ENCODE peak calls at places on chromosomes 16 and 17, in ten cellular contexts. M, H, G, F, C, P, U, N, S and Z are unnamed samples.

GRCh38 chr17:8162232-8162996 is at the start of gene VAMP2:
- DNase-seq in M (peak), H (peak), G (peak), F (peak), C (no peak), P (no peak), U (peak), N (peak), S (peak), Z (peak)

GRCh38 chr16:11258553-11259287 is 2.7 kb upstream of the SOCS1 start:
- DNase-seq in M (peak), H (peak), G (peak), F (peak), C (no peak), P (no peak), U (peak), N (peak), S (no peak), Z (no peak)

GRCh38 chr17:78605429-78605828 is 28.2 kb upstream of the DNAH17 start:
- DNase-seq in M (no peak), H (no peak), G (no peak), F (no peak), C (no peak), P (no peak), U (no peak), N (no peak), S (no peak), Z (no peak)

GRCh38 chr17:10447035-10447931 is 22.1 kb downstream of the MYH4 start:
- DNase-seq in M (no peak), H (no peak), G (no peak), F (no peak), C (no peak), P (no peak), U (no peak), N (no peak), S (no peak), Z (no peak)

GRCh38 chr16:81573533-81573932 is 128.9 kb downstream of the CMIP start:
- DNase-seq in M (no peak), H (no peak), G (no peak), F (no peak), C (no peak), P (no peak), U (no peak), N (no peak), S (no peak), Z (no peak)

GRCh38 chr16:73565263-73565662 is 517.3 kb upstream of the ZFHX3 start:
- DNase-seq in M (no peak), H (no peak), G (no peak), F (no peak), C (no peak), P (peak), U (no peak), N (peak), S (no peak), Z (peak)

GRCh38 chr17:9905902-9906301 is 831 bp upstream of the RCVRN start:
- DNase-seq in M (peak), H (no peak), G (no peak), F (peak), C (no peak), P (no peak), U (peak), N (no peak), S (no peak), Z (no peak)

GRCh38 chr16:89431158-89431584 is 59.2 kb downstream of the ANKRD11 start:
- DNase-seq in M (no peak), H (peak), G (no peak), F (peak), C (peak), P (peak), U (no peak), N (peak), S (peak), Z (peak)

GRCh38 chr17:73624496-73624988 is 19.7 kb downstream of the SDK2 start:
- DNase-seq in M (no peak), H (no peak), G (no peak), F (no peak), C (no peak), P (peak), U (no peak), N (no peak), S (no peak), Z (peak)

GRCh38 chr17:15909481-15909991 is 35.4 kb upstream of the ADORA2B start:
- DNase-seq in M (peak), H (no peak), G (no peak), F (peak), C (no peak), P (no peak), U (peak), N (no peak), S (no peak), Z (no peak)

GRCh38 chr17:81959362-81960129 is 1.4 kb downstream of the NOTUM start:
- DNase-seq in M (peak), H (peak), G (peak), F (peak), C (no peak), P (no peak), U (peak), N (peak), S (peak), Z (peak)

GRCh38 chr16:10828851-10829331 is 10.3 kb upstream of the TVP23A start:
- DNase-seq in M (peak), H (peak), G (peak), F (peak), C (peak), P (peak), U (peak), N (peak), S (peak), Z (peak)

GRCh38 chr16:70428178-70428998 is 10.5 kb downstream of the ST3GAL2 start:
- DNase-seq in M (peak), H (peak), G (peak), F (peak), C (peak), P (peak), U (peak), N (peak), S (peak), Z (peak)

GRCh38 chr16:31869511-31870201 is 4.0 kb upstream of the ZNF267 start:
- DNase-seq in M (no peak), H (no peak), G (peak), F (peak), C (peak), P (peak), U (no peak), N (peak), S (peak), Z (peak)

GRCh38 chr16:81537721-81538561 is 93.3 kb downstream of the CMIP start:
- DNase-seq in M (no peak), H (no peak), G (no peak), F (no peak), C (peak), P (no peak), U (no peak), N (peak), S (no peak), Z (no peak)

GRCh38 chr17:21034350-21035235 is 8.2 kb downstream of the USP22 start:
- DNase-seq in M (no peak), H (no peak), G (no peak), F (peak), C (no peak), P (no peak), U (no peak), N (peak), S (peak), Z (no peak)

GRCh38 chr16:73610605-73611177 is 562.8 kb upstream of the ZFHX3 start:
- DNase-seq in M (no peak), H (no peak), G (no peak), F (no peak), C (no peak), P (no peak), U (no peak), N (no peak), S (no peak), Z (no peak)

GRCh38 chr17:41340934-41341861 is 9.4 kb downstream of the KRT33A start:
- DNase-seq in M (no peak), H (no peak), G (no peak), F (no peak), C (no peak), P (no peak), U (no peak), N (no peak), S (no peak), Z (no peak)

GRCh38 chr17:54749157-54749556 is 151.5 kb upstream of the TOM1L1 start:
- DNase-seq in M (no peak), H (no peak), G (no peak), F (no peak), C (no peak), P (no peak), U (no peak), N (no peak), S (no peak), Z (peak)

GRCh38 chr17:1267471-1267947 is 2.7 kb upstream of the BHLHA9 start:
- DNase-seq in M (peak), H (no peak), G (no peak), F (peak), C (no peak), P (no peak), U (no peak), N (peak), S (no peak), Z (peak)

GRCh38 chr17:9217151-9218067 is 196.1 kb downstream of the NTN1 start:
- DNase-seq in M (peak), H (no peak), G (no peak), F (peak), C (peak), P (peak), U (no peak), N (peak), S (peak), Z (peak)

GRCh38 chr16:57859331-57859730 is 57.0 kb upstream of the KIFC3 start:
- DNase-seq in M (no peak), H (no peak), G (no peak), F (peak), C (peak), P (peak), U (no peak), N (peak), S (peak), Z (peak)

GRCh38 chr17:69485901-69486643 is 71.6 kb downstream of the MAP2K6 start:
- DNase-seq in M (no peak), H (no peak), G (no peak), F (peak), C (peak), P (peak), U (no peak), N (peak), S (peak), Z (peak)

GRCh38 chr16:23232806-23233205 is 50.3 kb downstream of the SCNN1G start:
- DNase-seq in M (no peak), H (no peak), G (no peak), F (no peak), C (no peak), P (no peak), U (no peak), N (no peak), S (no peak), Z (no peak)

GRCh38 chr17:30243002-30243401 is 7.5 kb upstream of the SLC6A4 start:
- DNase-seq in M (no peak), H (no peak), G (no peak), F (no peak), C (no peak), P (no peak), U (no peak), N (no peak), S (no peak), Z (no peak)

GRCh38 chr16:55490301-55490700 is 11.3 kb downstream of the MMP2 start:
- DNase-seq in M (no peak), H (no peak), G (no peak), F (no peak), C (no peak), P (no peak), U (no peak), N (no peak), S (no peak), Z (no peak)

GRCh38 chr17:41837761-41838538 is at the start of gene KLHL10:
- DNase-seq in M (no peak), H (no peak), G (no peak), F (no peak), C (no peak), P (no peak), U (no peak), N (no peak), S (no peak), Z (no peak)

GRCh38 chr16:24518498-24518897 is 20.9 kb upstream of the RBBP6 start:
- DNase-seq in M (no peak), H (no peak), G (no peak), F (no peak), C (no peak), P (no peak), U (no peak), N (no peak), S (no peak), Z (no peak)

GRCh38 chr16:54633943-54634362 is 296.7 kb upstream of the IRX5 start:
- DNase-seq in M (no peak), H (no peak), G (no peak), F (peak), C (no peak), P (peak), U (no peak), N (no peak), S (no peak), Z (peak)

GRCh38 chr17:66331038-66331816 is 28.8 kb downstream of the PRKCA start:
- DNase-seq in M (no peak), H (no peak), G (no peak), F (no peak), C (no peak), P (no peak), U (no peak), N (no peak), S (no peak), Z (no peak)

DNA sequence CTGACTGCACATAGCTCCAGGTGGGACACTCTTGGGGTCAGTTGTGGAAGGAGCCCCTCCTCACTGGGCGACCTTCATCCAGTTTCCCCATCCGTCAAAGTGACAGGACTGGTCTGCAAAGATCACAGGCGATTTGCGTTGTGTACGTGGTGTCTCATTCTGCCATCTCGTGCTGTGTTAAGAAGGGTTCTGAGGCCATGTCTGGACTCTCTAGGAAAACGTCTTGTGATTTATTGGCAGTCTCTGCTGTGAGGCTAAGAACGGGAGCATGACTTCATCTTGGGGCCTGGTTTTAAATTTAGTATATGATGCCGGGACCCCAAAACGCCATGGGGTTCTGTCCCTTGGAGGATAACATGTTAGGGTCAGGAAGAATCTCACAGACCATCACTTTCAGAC is 65.2 kb upstream of the CIBAR2 start:
- DNase-seq in M (no peak), H (no peak), G (no peak), F (no peak), C (no peak), P (no peak), U (no peak), N (no peak), S (no peak), Z (no peak)
- TF ChIP-seq CTCF in M (no peak), H (no peak), G (no peak), F (no peak), C (no peak), P (no peak), U (no peak), N (no peak), S (no peak), Z (no peak)

GRCh38 chr17:50547035-50547735 is at the start of gene SPATA20:
- DNase-seq in M (peak), H (peak), G (peak), F (peak), C (peak), P (peak), U (peak), N (peak), S (peak), Z (peak)

GRCh38 chr17:50547736-50548083 is 736 bp downstream of the SPATA20 start:
- DNase-seq in M (no peak), H (no peak), G (no peak), F (no peak), C (no peak), P (no peak), U (no peak), N (no peak), S (no peak), Z (no peak)

GRCh38 chr17:50548831-50549230 is 1.9 kb downstream of the SPATA20 start:
- DNase-seq in M (no peak), H (no peak), G (no peak), F (no peak), C (no peak), P (no peak), U (no peak), N (no peak), S (no peak), Z (no peak)

GRCh38 chr17:50545306-50545705 is 1.7 kb upstream of the SPATA20 start:
- DNase-seq in M (no peak), H (no peak), G (no peak), F (no peak), C (no peak), P (no peak), U (no peak), N (no peak), S (no peak), Z (no peak)

GRCh38 chr17:50546701-50547034 is 306 bp upstream of the SPATA20 start:
- DNase-seq in M (no peak), H (no peak), G (no peak), F (no peak), C (no peak), P (no peak), U (no peak), N (no peak), S (no peak), Z (no peak)
- H3K4me3 ChIP-seq in M (peak), H (peak), G (no peak), F (peak), C (peak), P (peak), U (peak), N (no peak), S (no peak), Z (peak)

GRCh38 chr17:34363183-34363661 is at the start of gene CCL1:
- DNase-seq in M (no peak), H (no peak), G (no peak), F (no peak), C (no peak), P (no peak), U (no peak), N (no peak), S (no peak), Z (no peak)

GRCh38 chr17:34366051-34366450 is 3.0 kb upstream of the CCL1 start:
- DNase-seq in M (no peak), H (no peak), G (no peak), F (no peak), C (no peak), P (no peak), U (no peak), N (no peak), S (no peak), Z (no peak)

GRCh38 chr17:34366529-34367107 is 3.6 kb upstream of the CCL1 start:
- DNase-seq in M (no peak), H (no peak), G (no peak), F (no peak), C (no peak), P (no peak), U (no peak), N (no peak), S (no peak), Z (no peak)

GRCh38 chr17:34364741-34365140 is 1.7 kb upstream of the CCL1 start:
- DNase-seq in M (no peak), H (no peak), G (no peak), F (no peak), C (no peak), P (no peak), U (no peak), N (no peak), S (no peak), Z (no peak)

DNA sequence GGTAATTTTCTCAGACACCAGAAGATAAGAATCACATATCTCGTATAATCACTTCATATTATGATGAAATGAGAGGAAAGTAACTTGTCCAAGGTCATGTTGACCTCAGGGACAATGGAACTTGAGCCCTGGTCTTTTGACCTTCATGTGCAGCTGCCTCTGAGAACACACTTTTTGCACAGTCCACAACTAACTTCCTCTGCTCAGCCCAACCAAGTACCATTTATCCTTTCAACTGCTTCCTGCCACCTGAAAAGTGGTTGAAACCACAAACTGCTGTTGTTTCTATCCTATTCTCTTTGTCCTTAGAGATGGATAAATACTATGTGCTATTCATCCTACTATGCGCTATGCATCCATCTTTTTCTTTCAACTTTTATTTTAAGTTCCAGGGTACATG is 2.3 kb upstream of the CCL1 start:
- DNase-seq in M (no peak), H (no peak), G (no peak), F (no peak), C (no peak), P (no peak), U (no peak), N (no peak), S (no peak), Z (no peak)
- TF ChIP-seq CTCF in M (no peak), H (no peak), G (no peak), F (no peak), C (no peak), P (no peak), U (no peak), N (no peak), S (no peak), Z (no peak)

GRCh38 chr17:75589919-75590303 is 2.3 kb downstream of the MYO15B start:
- DNase-seq in M (no peak), H (peak), G (no peak), F (no peak), C (no peak), P (no peak), U (peak), N (no peak), S (no peak), Z (no peak)
- H3K4me3 ChIP-seq in M (peak), H (peak), G (no peak), F (peak), C (no peak), P (no peak), U (peak), N (no peak), S (no peak), Z (no peak)

DNA sequence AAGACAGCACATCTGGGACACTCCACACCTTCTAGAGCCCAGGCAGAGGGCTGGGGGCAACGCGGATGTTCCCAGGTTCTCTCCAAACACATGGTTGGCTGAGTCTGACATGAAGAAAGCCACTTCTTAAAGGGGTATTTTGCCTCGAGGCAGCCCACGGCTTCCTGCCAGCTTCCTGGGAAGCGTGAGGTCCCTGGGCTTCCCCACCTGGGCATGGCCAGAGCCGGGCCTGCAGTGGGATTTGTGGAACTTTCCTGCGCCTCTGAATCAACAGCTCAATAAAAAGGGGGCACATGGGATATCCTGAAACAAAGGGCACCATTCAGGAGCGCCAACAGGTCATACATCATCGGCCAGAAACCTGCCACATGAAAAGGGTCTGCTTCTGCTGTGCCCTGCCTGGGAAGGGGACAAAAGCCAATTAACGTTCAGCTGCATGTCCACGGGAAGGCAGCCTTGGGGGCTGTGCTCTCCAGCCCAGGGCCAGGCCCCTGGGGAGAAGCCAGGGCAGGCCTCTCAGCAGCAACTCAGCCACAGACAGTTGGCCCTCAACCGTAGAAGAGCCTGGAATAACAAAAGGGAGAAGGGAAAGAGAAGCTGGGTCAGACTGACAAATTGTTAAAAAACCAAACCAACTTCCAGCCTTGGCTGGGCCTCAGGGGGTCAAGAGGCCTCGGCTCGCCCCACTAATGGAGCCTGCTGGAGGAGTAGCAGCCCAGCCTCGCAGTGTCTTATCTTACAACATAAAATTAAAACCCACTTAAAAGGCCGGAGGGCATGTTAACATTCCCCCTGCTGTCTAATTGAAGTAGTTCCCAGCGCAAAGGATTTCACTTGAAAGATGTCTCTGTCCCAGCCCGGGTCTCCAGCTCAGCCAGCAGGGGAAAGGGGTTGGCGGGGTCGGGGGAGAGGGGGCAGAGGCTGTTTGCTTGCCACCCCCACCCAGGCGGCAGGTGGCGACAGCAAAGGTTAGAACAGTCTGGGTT is 34.2 kb downstream of the TBX4 start:
- DNase-seq in M (peak), H (no peak), G (no peak), F (no peak), C (no peak), P (no peak), U (no peak), N (peak), S (no peak), Z (no peak)
- TF ChIP-seq CTCF in M (no peak), H (no peak), G (no peak), F (no peak), C (no peak), P (no peak), U (no peak), N (peak), S (no peak), Z (no peak)

GRCh38 chr17:3755335-3756030 is 31.8 kb downstream of the HASPIN start:
- DNase-seq in M (no peak), H (no peak), G (no peak), F (no peak), C (no peak), P (peak), U (no peak), N (no peak), S (no peak), Z (peak)
- H3K4me3 ChIP-seq in M (no peak), H (peak), G (no peak), F (no peak), C (no peak), P (peak), U (peak), N (no peak), S (no peak), Z (peak)